ENCODE peak calls at places on chromosomes 1 and 21, in four cellular contexts. Y is SK-N-SH, K is PC-3, D is A549. H is an unnamed sample. For H3K4me1, the result is how much of the 10 kb centered on the place peaks cover.

GRCh38 chr1:156257711-156258110 is 9.9 kb upstream of the PAQR6 start:
- DNase-seq in Y (peak), K (no peak), D (no peak), H (no peak)

GRCh38 chr1:93679546-93679945 is 2.1 kb downstream of the BCAR3 start:
- DNase-seq in Y (no peak), K (peak), D (no peak), H (no peak)

GRCh38 chr1:35298464-35298863 is 30.0 kb downstream of the ZMYM4 start:
- DNase-seq in Y (peak), K (peak), D (peak), H (peak)

GRCh38 chr1:230896719-230897118 is 28.4 kb upstream of the C1orf198 start:
- DNase-seq in Y (no peak), K (no peak), D (no peak), H (no peak)

GRCh38 chr1:85654066-85654782 is 54.0 kb downstream of the ZNHIT6 start:
- DNase-seq in Y (no peak), K (peak), D (no peak), H (no peak)

GRCh38 chr1:74937176-74937575 is 197.0 kb upstream of the LHX8 start:
- DNase-seq in Y (no peak), K (no peak), D (no peak), H (no peak)

GRCh38 chr1:163799190-163799805 is 477.5 kb downstream of the NUF2 start:
- DNase-seq in Y (no peak), K (no peak), D (no peak), H (no peak)

GRCh38 chr1:78703806-78704205 is 54.2 kb downstream of the IFI44 start:
- DNase-seq in Y (no peak), K (no peak), D (no peak), H (no peak)

GRCh38 chr1:209886219-209886536 is 51.8 kb upstream of the SYT14 start:
- DNase-seq in Y (no peak), K (peak), D (no peak), H (no peak)

GRCh38 chr1:37930246-37931142 is 16.4 kb downstream of the INPP5B start:
- DNase-seq in Y (no peak), K (peak), D (no peak), H (no peak)

GRCh38 chr1:3992103-3992556 is 92.1 kb upstream of the C1orf174 start:
- DNase-seq in Y (no peak), K (no peak), D (peak), H (no peak)

GRCh38 chr1:51663105-51663504 is 46.2 kb downstream of the OSBPL9 start:
- DNase-seq in Y (no peak), K (no peak), D (no peak), H (no peak)

GRCh38 chr1:88595355-88595754 is 88.7 kb upstream of the PKN2 start:
- DNase-seq in Y (no peak), K (peak), D (peak), H (no peak)

GRCh38 chr1:116571215-116571919 is 541 bp upstream of the CD58 start:
- DNase-seq in Y (peak), K (no peak), D (no peak), H (peak)

GRCh38 chr1:226447932-226448670 is 40.2 kb upstream of the PARP1 start:
- DNase-seq in Y (no peak), K (peak), D (no peak), H (no peak)

GRCh38 chr1:15936025-15936424 is 39.9 kb downstream of the ZBTB17 start:
- DNase-seq in Y (no peak), K (no peak), D (no peak), H (no peak)

GRCh38 chr1:166432655-166433054 is 265.9 kb upstream of the FAM78B start:
- DNase-seq in Y (no peak), K (no peak), D (no peak), H (no peak)

GRCh38 chr1:181383695-181384094 is 99.6 kb upstream of the CACNA1E start:
- DNase-seq in Y (no peak), K (no peak), D (peak), H (no peak)
- TF ChIP-seq CTCF in Y (no peak), K (no peak), D (no peak), H (no peak)

GRCh38 chr1:18895317-18895716 is 7.0 kb downstream of the ALDH4A1 start:
- DNase-seq in Y (peak), K (no peak), D (no peak), H (no peak)

GRCh38 chr1:18886003-18886335 is 16.4 kb downstream of the ALDH4A1 start:
- DNase-seq in Y (no peak), K (no peak), D (peak), H (no peak)

GRCh38 chr1:18893120-18893519 is 9.2 kb downstream of the ALDH4A1 start:
- DNase-seq in Y (no peak), K (no peak), D (no peak), H (no peak)

GRCh38 chr1:18885311-18886002 is 16.9 kb downstream of the ALDH4A1 start:
- DNase-seq in Y (no peak), K (no peak), D (no peak), H (no peak)

GRCh38 chr1:18890704-18891103 is 11.7 kb downstream of the ALDH4A1 start:
- DNase-seq in Y (no peak), K (no peak), D (no peak), H (no peak)
- H3K4me2 ChIP-seq in Y (no peak), K (no peak), D (no peak), H (no peak)

DNA sequence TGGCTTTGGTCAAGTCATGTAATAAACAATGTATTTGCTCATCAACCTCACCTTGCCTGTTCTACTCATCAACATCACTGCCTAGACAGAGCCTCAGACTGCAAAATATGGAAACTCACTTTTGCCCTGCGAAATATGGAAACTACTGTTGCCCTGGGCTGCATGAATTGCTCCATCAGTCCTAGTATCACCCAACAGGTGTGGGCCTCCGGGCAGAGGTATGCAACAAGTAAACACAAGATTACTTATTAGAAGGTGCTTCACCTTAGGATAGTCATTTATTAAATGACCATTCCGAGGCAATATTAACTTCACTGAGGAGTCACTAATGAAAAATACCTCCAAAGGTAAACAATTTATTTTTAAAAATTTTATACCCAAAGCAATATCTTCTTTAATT is 286.7 kb downstream of the BACH1 start:
- DNase-seq in Y (no peak), K (no peak), D (no peak), H (no peak)
- H3K4me1 ChIP-seq in Y (under half), K (under half), D (under half), H (under half)

GRCh38 chr1:9737057-9737456 is 85.5 kb downstream of the PIK3CD start:
- DNase-seq in Y (no peak), K (no peak), D (no peak), H (no peak)
- TF ChIP-seq CTCF in Y (no peak), K (no peak), D (no peak), H (no peak)

GRCh38 chr1:218254296-218254918 is 30.7 kb upstream of the RRP15 start:
- DNase-seq in Y (no peak), K (no peak), D (no peak), H (no peak)
- H3K4me2 ChIP-seq in Y (no peak), K (no peak), D (no peak), H (no peak)

GRCh38 chr1:102296116-102296515 is 299.4 kb upstream of the OLFM3 start:
- DNase-seq in Y (no peak), K (no peak), D (no peak), H (no peak)
- H3K4me1 ChIP-seq in Y (under half), K (under half), D (under half), H (under half)

GRCh38 chr1:912740-913301 is 10.9 kb upstream of the SAMD11 start:
- DNase-seq in Y (no peak), K (no peak), D (peak), H (peak)
- TF ChIP-seq CTCF in Y (no peak), K (no peak), D (no peak), H (peak)

DNA sequence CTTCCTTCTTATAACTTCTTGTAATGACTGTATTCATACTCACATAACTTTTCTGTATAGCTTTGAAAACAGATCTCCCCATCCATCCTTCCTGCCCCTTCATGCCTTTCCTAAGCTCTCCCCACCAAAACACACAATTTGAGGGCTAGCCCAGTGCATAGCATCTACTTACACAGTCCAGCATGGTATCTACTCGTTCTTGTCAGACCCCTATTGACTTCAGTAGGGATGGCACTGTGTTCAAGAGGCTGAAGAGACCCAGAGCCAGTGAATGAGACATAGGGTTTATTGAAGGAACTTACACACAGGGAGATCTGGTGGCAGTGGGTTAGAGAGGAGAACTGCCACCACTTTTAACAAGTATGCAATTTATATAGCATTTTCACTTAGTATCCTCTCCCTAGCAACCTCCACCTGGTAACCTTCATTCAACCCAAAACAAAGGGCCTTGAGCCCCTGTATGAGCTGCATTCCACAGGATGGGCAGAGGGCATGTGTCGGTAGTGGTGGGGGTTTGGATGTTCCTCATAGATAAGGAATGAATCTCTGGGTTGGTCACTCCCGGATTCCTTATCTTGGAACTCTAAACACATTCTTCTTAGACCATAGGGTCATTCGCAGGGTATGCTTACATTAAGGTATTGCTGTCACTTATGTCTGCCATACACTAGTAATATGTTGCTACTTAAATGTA is 64.9 kb upstream of the GNG12 start:
- DNase-seq in Y (no peak), K (no peak), D (peak), H (no peak)
- H3K4me2 ChIP-seq in Y (no peak), K (no peak), D (peak), H (no peak)

GRCh38 chr1:202588644-202589189 is 121.5 kb downstream of the SYT2 start:
- DNase-seq in Y (no peak), K (peak), D (no peak), H (no peak)
- H3K4me1 ChIP-seq in Y (under half), K (under half), D (half or more), H (under half)

H was measured in neural progenitor cell.